ENCODE peak calls at places on chromosome 18, in five cellular contexts. D is HCT116, L is A673, B is HepG2, J is hepatocyte. T is an unnamed sample. For H3K36me3, the result is how much of the 10 kb centered on the place peaks cover.

GRCh38 chr18:59927246-59927825 is 27.5 kb downstream of the PMAIP1 start:
- DNase-seq in D (no peak), L (no peak), B (no peak), J (no peak), T (peak)

GRCh38 chr18:58169472-58169871 is 125.4 kb downstream of the NEDD4L start:
- DNase-seq in D (no peak), L (no peak), B (no peak), J (no peak), T (no peak)

GRCh38 chr18:58325521-58325908 is 281.5 kb downstream of the NEDD4L start:
- DNase-seq in D (no peak), L (peak), B (no peak), J (no peak), T (no peak)

GRCh38 chr18:59704146-59704545 is 6.9 kb upstream of the CCBE1 start:
- DNase-seq in D (no peak), L (no peak), B (no peak), J (no peak), T (peak)

GRCh38 chr18:74064510-74064909 is 83.1 kb downstream of the FBXO15 start:
- DNase-seq in D (no peak), L (peak), B (no peak), J (no peak), T (no peak)

GRCh38 chr18:26614374-26614773 is 66.0 kb upstream of the KCTD1 start:
- DNase-seq in D (no peak), L (no peak), B (no peak), J (no peak), T (no peak)

GRCh38 chr18:73677458-73677857 is 470.2 kb downstream of the FBXO15 start:
- DNase-seq in D (no peak), L (no peak), B (no peak), J (no peak), T (no peak)

GRCh38 chr18:49858309-49859005 is 45.1 kb upstream of the ACAA2 start:
- DNase-seq in D (peak), L (peak), B (peak), J (peak), T (peak)

GRCh38 chr18:13541621-13542519 is 184.5 kb downstream of the FAM210A start:
- DNase-seq in D (no peak), L (no peak), B (peak), J (peak), T (no peak)

GRCh38 chr18:30177056-30177455 is 865.5 kb downstream of the DSC3 start:
- DNase-seq in D (no peak), L (no peak), B (no peak), J (no peak), T (peak)

GRCh38 chr18:32373995-32374394 is 96.7 kb downstream of the GAREM1 start:
- DNase-seq in D (peak), L (peak), B (no peak), J (peak), T (peak)

GRCh38 chr18:623760-624620 is 27.2 kb downstream of the CLUL1 start:
- DNase-seq in D (peak), L (peak), B (peak), J (peak), T (peak)

GRCh38 chr18:10893761-10894160 is 255.6 kb downstream of the PIEZO2 start:
- DNase-seq in D (no peak), L (no peak), B (no peak), J (no peak), T (no peak)

GRCh38 chr18:26456070-26456491 is 92.3 kb downstream of the KCTD1 start:
- DNase-seq in D (no peak), L (no peak), B (peak), J (no peak), T (no peak)

GRCh38 chr18:31103423-31103822 is 1.2 kb upstream of the DSC2 start:
- DNase-seq in D (no peak), L (no peak), B (no peak), J (no peak), T (peak)

GRCh38 chr18:75745147-75745546 is 317.6 kb upstream of the SMIM21 start:
- DNase-seq in D (no peak), L (no peak), B (no peak), J (no peak), T (no peak)

GRCh38 chr18:24995056-24995455 is 356.9 kb downstream of the ZNF521 start:
- DNase-seq in D (no peak), L (no peak), B (no peak), J (no peak), T (peak)

GRCh38 chr18:63758616-63759015 is 16.6 kb upstream of the SERPINB7 start:
- DNase-seq in D (no peak), L (no peak), B (no peak), J (no peak), T (no peak)

GRCh38 chr18:741931-742512 is 29.6 kb upstream of the ENOSF1 start:
- DNase-seq in D (peak), L (peak), B (peak), J (peak), T (peak)

GRCh38 chr18:59005266-59005665 is 134.4 kb upstream of the SEC11C start:
- DNase-seq in D (no peak), L (peak), B (no peak), J (peak), T (no peak)

GRCh38 chr18:69978743-69979715 is 31.4 kb upstream of the CD226 start:
- DNase-seq in D (no peak), L (no peak), B (no peak), J (no peak), T (no peak)

GRCh38 chr18:48838921-48839818 is 111.6 kb downstream of the SMAD7 start:
- DNase-seq in D (no peak), L (no peak), B (no peak), J (peak), T (peak)

GRCh38 chr18:79949571-79950439 is 1.6 kb downstream of the SLC66A2 start:
- DNase-seq in D (no peak), L (peak), B (no peak), J (no peak), T (no peak)

GRCh38 chr18:31303771-31304170 is 14.2 kb upstream of the DSG1 start:
- DNase-seq in D (no peak), L (no peak), B (no peak), J (no peak), T (no peak)

GRCh38 chr18:31041346-31042067 is 1.0 kb downstream of the DSC3 start:
- DNase-seq in D (no peak), L (peak), B (no peak), J (peak), T (peak)

GRCh38 chr18:48886520-48887293 is 64.1 kb downstream of the SMAD7 start:
- DNase-seq in D (no peak), L (no peak), B (no peak), J (no peak), T (no peak)

GRCh38 chr18:70243131-70243530 is 37.6 kb upstream of the RTTN start:
- DNase-seq in D (peak), L (no peak), B (no peak), J (peak), T (no peak)

GRCh38 chr18:61922435-61922834 is 29.6 kb upstream of the RNF152 start:
- DNase-seq in D (no peak), L (no peak), B (no peak), J (no peak), T (peak)

GRCh38 chr18:33440384-33441043 is at the start of gene CCDC178:
- DNase-seq in D (no peak), L (peak), B (no peak), J (peak), T (no peak)
- TF ChIP-seq EZH2 in D (no peak), L (peak), B (no peak), J (no peak), T (no peak)

GRCh38 chr18:77339093-77339492 is 89.4 kb downstream of the GALR1 start:
- DNase-seq in D (no peak), L (no peak), B (no peak), J (no peak), T (no peak)
- H3K27ac ChIP-seq in D (no peak), L (no peak), B (no peak), J (no peak), T (no peak)

DNA sequence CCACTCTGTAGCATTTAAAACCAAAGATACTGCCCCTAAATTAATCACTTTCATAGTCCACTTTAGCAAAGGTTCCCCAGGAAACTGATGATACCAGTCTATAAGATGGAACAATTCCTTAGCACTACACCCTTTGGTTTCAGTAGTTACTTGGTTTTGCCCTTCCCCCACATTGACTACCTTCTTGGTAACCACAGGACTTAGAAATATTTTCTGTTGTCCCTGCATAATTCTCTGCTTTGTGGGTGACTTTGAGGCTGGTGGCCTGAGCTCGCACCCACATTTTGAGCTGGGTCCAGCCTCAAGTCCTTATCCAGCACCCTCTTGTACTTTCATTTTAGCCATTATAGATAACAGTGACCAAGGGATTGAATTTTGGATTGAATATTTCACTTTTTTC is 23.1 kb downstream of the ELP2 start:
- DNase-seq in D (no peak), L (no peak), B (no peak), J (no peak), T (no peak)
- H3K36me3 ChIP-seq in D (half or more), L (half or more), B (under half), J (under half), T (under half)

DNA sequence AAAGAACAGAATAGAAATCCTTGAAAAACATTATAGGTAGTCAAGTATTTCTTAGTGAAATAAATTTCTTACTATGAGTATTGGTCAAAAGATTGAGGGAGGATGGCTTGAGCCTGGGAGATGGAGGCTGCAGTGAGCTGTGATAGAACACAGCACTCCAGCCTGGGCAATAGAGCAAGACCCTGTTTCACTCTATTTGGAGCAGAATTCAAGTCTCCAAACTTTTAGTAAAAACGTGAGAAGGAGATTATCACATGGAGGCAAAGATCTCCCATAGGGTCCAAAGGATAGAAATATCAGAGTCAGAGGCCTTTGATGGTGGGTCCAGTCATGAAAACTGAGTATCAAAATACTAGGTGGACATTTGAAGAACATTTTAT is 2.4 kb upstream of the MYL12A start:
- DNase-seq in D (no peak), L (no peak), B (no peak), J (no peak), T (no peak)
- TF ChIP-seq EZH2 in D (no peak), L (no peak), B (no peak), J (no peak), T (no peak)

GRCh38 chr18:22470141-22470510 is 52.4 kb upstream of the CTAGE1 start:
- DNase-seq in D (no peak), L (no peak), B (no peak), J (no peak), T (no peak)
- H3K27ac ChIP-seq in D (no peak), L (no peak), B (no peak), J (peak), T (no peak)

DNA sequence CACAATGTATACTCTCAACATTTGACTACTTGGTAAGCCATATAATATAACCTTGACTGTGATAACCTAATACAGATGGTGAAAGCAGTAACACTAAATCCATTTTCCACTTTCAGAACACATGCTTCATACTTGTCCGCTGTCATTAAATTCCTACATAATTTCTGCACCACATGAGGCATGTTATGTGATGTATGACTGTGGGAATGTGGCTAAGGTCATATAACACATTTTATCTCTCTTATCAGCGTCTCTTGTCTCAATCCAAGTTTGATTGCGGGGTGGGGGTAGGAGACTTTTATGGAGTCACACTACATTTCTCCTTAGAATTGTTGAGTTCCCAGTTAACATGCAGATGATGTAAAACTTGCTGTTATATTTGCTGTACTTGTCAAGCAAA is 110.9 kb downstream of the MTCL1 start:
- DNase-seq in D (no peak), L (no peak), B (no peak), J (no peak), T (no peak)
- H3K36me3 ChIP-seq in D (under half), L (under half), B (under half), J (under half), T (under half)

GRCh38 chr18:22349966-22350365 is 67.7 kb downstream of the CTAGE1 start:
- DNase-seq in D (no peak), L (no peak), B (no peak), J (no peak), T (no peak)

GRCh38 chr18:22347624-22348511 is 69.8 kb downstream of the CTAGE1 start:
- DNase-seq in D (no peak), L (no peak), B (no peak), J (peak), T (no peak)

GRCh38 chr18:22346968-22347611 is 70.6 kb downstream of the CTAGE1 start:
- DNase-seq in D (no peak), L (no peak), B (peak), J (peak), T (no peak)

GRCh38 chr18:22349317-22349898 is 68.3 kb downstream of the CTAGE1 start:
- DNase-seq in D (no peak), L (no peak), B (no peak), J (peak), T (no peak)

DNA sequence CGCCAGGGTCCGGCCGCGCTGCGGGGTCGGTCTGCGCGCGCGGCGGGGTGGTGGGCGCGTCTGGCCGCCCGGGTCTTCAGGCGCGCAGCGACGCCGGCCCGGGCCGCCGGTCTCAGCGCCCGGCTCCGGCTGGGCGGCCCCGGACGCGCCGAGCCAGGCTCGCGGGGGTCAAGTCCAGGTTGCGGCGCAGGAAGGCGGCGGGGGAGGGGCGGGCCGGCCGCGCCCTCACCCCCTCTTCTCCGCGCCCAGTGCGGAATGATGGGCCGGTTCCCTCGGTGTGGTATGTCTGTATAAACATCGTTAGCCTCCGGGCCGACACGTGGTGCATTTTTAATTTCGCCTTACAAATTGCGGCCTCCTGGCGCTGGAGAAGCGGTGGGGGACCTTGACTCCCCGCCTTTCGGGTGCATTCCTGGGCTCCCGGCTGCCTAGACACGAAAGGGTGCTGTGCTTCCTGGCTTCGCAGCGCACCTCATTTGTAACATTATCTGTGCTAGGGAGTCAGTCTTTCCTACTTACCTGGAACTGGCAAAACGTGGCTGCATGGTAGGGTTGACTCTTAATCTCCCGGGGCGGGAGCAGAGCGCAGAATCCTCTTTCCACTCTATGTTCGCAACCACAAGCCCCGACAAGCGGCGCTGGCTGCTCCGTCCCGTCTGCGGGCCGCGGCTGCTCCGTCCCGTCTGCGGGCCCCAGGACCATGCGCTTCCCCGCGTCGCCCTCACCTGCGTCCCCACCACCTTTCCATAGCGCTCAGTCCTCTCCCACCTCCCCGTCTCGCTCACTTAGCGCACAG is 69.0 kb downstream of the CTAGE1 start:
- DNase-seq in D (no peak), L (peak), B (no peak), J (peak), T (peak)
- TF ChIP-seq EZH2 in D (no peak), L (peak), B (no peak), J (no peak), T (no peak)

GRCh38 chr18:45749918-45750689 is 26.1 kb downstream of the SLC14A1 start:
- DNase-seq in D (no peak), L (no peak), B (no peak), J (no peak), T (no peak)

GRCh38 chr18:45741056-45741455 is 17.1 kb downstream of the SLC14A1 start:
- DNase-seq in D (no peak), L (no peak), B (no peak), J (no peak), T (no peak)

GRCh38 chr18:45748531-45748930 is 24.6 kb downstream of the SLC14A1 start:
- DNase-seq in D (no peak), L (no peak), B (no peak), J (no peak), T (no peak)

GRCh38 chr18:45745817-45746461 is 22.0 kb downstream of the SLC14A1 start:
- DNase-seq in D (no peak), L (peak), B (no peak), J (no peak), T (peak)
- H3K27ac ChIP-seq in D (no peak), L (no peak), B (no peak), J (no peak), T (no peak)

DNA sequence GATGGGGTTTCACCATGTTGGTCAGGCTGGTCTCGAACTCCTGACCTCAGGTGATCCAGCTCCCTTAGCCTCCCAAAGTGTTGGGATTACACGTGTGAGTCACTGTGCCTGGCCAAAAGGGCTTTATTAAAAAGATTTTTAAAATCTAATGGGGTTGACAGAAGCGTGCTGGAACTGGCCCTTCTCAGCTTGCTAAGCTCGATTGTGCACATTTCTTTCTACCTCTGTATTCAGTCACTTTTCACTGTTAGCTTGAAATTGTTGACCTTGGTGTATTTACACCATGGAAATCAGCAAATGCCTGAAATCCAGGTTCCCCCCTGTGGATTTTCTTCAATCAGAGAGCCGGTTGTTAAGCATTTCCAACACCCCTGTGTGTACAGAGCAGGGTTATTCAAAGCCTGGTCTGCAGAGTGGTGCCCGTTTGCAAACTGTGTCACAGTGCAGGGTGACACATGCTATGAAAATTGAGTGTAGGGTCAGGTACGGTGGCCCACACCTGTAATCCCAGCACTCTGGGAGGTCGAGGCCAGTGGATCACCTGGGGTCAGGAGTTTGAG is 140.2 kb downstream of the TGIF1 start:
- DNase-seq in D (no peak), L (no peak), B (no peak), J (no peak), T (peak)
- H3K36me3 ChIP-seq in D (under half), L (under half), B (under half), J (under half), T (under half)